ENCODE peak calls at places on chromosomes 7 and 10, in seven cellular contexts. M is SK-N-SH, Q is HepG2, T is H1, Z is HCT116, V is K562, C is GM12878. F is an unnamed sample.

GRCh38 chr10:71584902-71585578 is 134.5 kb downstream of the C10orf105 start:
- DNase-seq in C (no peak), Q (no peak), V (no peak), Z (no peak), M (no peak), T (no peak), F (no peak)

GRCh38 chr7:78254397-78255055 is 456.0 kb downstream of the PHTF2 start:
- DNase-seq in Z (no peak), V (no peak), T (no peak), C (no peak), M (no peak), Q (no peak), F (no peak)

GRCh38 chr10:121667948-121668335 is 69.7 kb upstream of the FGFR2 start:
- DNase-seq in V (no peak), Q (no peak), Z (no peak), T (no peak), M (no peak), C (no peak), F (no peak)

GRCh38 chr7:151506901-151507382 is 12.8 kb downstream of the RHEB start:
- DNase-seq in T (no peak), C (no peak), V (peak; percentile 63), M (peak; percentile 45), Q (no peak), Z (no peak), F (no peak)

GRCh38 chr10:43210556-43210955 is 56.3 kb downstream of the RASGEF1A start:
- DNase-seq in M (no peak), Q (no peak), T (no peak), C (no peak), Z (no peak), V (no peak), F (no peak)

GRCh38 chr10:117165557-117166419 is 27.7 kb upstream of the VAX1 start:
- DNase-seq in C (no peak), V (peak; percentile 38), Q (no peak), M (peak; percentile 89), Z (peak; percentile 33), T (peak; percentile 87), F (peak; percentile 50)

GRCh38 chr7:126727930-126728331 is 524.8 kb downstream of the GRM8 start:
- DNase-seq in Q (no peak), Z (no peak), M (no peak), V (peak; percentile 19), C (no peak), T (no peak), F (no peak)

GRCh38 chr10:87092356-87092860 is 2.2 kb downstream of the GLUD1 start:
- DNase-seq in T (no peak), Z (no peak), V (no peak), M (no peak), Q (no peak), C (no peak), F (no peak)

GRCh38 chr7:39824801-39825200 is 125.3 kb upstream of the CDK13 start:
- DNase-seq in T (no peak), V (no peak), M (no peak), C (no peak), Z (no peak), Q (no peak), F (no peak)

GRCh38 chr7:1662101-1662500 is 8.0 kb upstream of the ELFN1 start:
- DNase-seq in Q (peak; percentile 14), V (peak; percentile 47), M (peak; percentile 10), C (no peak), T (peak; percentile 41), Z (no peak), F (no peak)

GRCh38 chr10:127044191-127044590 is 139.0 kb downstream of the DOCK1 start:
- DNase-seq in V (no peak), C (no peak), M (no peak), Q (no peak), T (no peak), Z (no peak), F (peak; percentile 40)

GRCh38 chr10:120188950-120189349 is 268.1 kb upstream of the PLPP4 start:
- DNase-seq in V (no peak), Q (no peak), C (no peak), M (no peak), T (no peak), Z (no peak), F (no peak)

GRCh38 chr10:8396675-8397074 is 342.2 kb downstream of the GATA3 start:
- DNase-seq in T (no peak), Z (no peak), C (no peak), M (no peak), V (no peak), Q (no peak), F (no peak)

GRCh38 chr10:34540492-34540891 is 274.6 kb downstream of the PARD3 start:
- DNase-seq in T (no peak), V (no peak), M (no peak), Z (no peak), C (no peak), Q (no peak), F (no peak)

GRCh38 chr10:80545258-80545881 is 7.7 kb downstream of the SH2D4B start:
- DNase-seq in V (no peak), T (peak; percentile 16), C (no peak), Z (no peak), Q (no peak), M (no peak), F (no peak)

GRCh38 chr10:103192451-103193106 is 493 bp downstream of the NT5C2 start:
- DNase-seq in C (no peak), V (no peak), Z (peak; percentile 55), Q (peak; percentile 72), M (peak; percentile 67), T (peak; percentile 77), F (peak; percentile 75)

GRCh38 chr7:131250331-131250730 is 77.3 kb upstream of the MKLN1 start:
- DNase-seq in V (no peak), Q (no peak), M (no peak), T (no peak), C (no peak), Z (no peak), F (no peak)

DNA sequence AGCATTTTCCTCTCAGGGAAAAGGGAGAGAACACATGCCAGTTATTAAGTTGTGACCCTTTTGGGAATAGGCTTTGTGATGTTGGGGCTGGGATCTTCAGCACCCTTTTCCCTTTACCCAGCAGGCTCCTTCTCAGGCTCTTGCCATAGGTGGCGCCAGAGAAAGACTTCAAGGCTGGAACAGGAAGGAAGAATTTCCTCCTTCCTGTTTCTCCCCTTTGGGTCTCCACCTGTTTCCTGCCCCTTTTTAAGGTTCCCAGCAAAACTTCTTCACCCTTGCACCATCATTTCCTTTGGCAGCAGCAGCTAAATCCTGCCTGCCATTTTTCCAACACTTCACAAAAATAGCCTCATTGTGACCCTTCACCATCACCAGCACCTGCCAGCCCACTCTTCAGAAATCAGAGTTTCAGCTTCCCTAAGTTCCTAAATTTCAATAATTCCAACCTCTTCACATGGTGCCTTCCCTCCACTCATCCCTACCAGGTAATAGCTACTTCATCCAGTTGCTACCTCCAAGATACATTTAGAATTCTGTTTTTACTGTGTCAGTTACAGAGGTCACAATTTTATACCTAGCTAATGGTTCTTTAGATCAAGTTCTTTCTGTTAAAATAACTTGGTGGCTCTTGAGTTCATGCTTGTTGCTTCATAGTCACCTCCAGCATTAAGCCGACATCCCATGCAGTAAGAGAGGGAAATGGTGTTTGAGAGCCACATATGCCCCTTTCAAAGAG is 22.4 kb upstream of the FOXK1 start:
- DNase-seq in Q (no peak), T (no peak), C (no peak), M (no peak), V (no peak), Z (peak; percentile 43), F (no peak)
- TF ChIP-seq JUND in Q (no peak), T (no peak), C (no peak), M (no peak), V (no peak), Z (no peak), F (no peak)

GRCh38 chr7:148286150-148286549 is 304.4 kb upstream of the C7orf33 start:
- DNase-seq in T (no peak), Z (no peak), C (no peak), Q (peak; percentile 44), V (no peak), M (peak; percentile 65), F (peak; percentile 5)
- TF ChIP-seq JUND in T (no peak), Z (no peak), C (no peak), Q (no peak), V (no peak), M (no peak), F (no peak)

DNA sequence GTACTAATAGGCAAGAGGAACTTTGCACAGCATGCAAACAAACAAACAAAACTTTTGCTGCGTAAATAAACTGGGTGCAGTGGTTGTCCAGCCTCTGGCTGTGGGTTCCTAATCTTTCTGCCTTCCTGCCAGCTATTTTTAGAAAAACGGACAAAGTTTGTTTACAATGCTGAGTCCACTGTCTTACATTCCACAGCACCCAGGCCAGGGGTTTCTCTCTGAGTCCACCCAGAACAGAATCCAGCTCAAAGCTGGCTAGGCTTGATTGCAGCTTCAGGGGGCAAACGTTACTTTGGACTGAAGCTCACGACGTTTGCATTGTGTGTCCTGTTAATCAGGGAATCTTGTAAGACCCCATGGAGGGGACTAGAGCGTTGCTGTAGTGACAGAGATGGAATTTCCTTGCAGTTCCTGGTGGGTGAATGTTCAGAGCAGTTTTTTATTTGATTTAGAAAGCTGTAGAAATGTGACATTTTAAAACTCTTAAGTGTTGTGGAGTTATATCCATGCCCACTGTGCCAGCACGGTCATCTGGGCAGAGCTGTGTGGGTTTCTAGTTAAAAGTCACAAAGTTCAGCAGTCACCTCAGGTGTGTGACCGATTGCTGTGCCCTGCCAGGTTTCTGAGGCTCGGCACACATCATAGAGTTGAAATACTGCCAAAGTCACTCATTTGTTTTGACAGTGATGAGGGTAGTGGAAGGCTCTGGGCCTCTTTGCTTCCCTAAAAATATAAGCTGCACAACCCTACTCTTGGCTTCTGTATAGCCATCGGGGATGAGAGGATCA is 246.9 kb downstream of the STK31 start:
- DNase-seq in C (no peak), M (no peak), T (no peak), Q (peak; percentile 40), Z (no peak), V (no peak), F (no peak)
- TF ChIP-seq JUND in C (no peak), M (no peak), T (no peak), Q (no peak), Z (no peak), V (no peak), F (no peak)

DNA sequence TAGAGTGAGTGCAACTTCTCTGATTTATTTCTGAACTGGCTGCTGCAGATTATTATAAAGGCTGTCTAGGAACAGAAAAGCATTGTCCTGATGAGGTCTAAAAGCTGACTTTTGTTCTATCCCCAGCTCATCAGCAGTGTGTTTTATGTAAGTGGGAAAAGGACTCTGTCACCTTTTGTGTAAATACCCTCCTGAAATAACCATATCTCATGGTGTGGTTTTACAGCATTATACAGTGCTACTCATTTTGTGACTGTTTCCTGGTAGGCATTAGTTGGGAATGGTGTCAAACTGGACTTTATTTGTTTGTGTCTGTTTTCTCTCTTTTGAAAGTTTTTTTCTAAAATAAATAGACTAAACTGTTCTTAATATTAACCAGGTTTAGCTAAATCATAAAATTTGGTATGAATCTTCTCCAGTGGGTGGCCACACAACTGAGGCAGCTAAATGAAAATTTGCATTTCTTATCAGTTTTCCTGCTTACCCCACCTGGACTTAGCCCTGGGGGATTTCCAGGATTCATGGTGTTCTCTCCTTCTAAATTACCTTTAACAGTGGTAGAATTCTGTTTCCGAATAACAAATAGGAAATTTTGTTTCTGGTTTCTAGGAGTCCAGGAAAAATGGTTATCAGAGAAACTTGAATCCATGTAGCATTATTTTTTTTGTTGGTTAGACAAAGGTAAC is 140.9 kb downstream of the LHFPL3 start:
- DNase-seq in Q (no peak), V (no peak), C (no peak), T (no peak), M (no peak), Z (no peak), F (no peak)
- TF ChIP-seq JUND in Q (no peak), V (no peak), C (no peak), T (no peak), M (no peak), Z (no peak), F (no peak)

GRCh38 chr7:92613214-92613613 is 23.0 kb upstream of the FAM133B start:
- DNase-seq in Z (no peak), C (no peak), T (no peak), M (no peak), V (no peak), Q (no peak), F (no peak)
- TF ChIP-seq JUND in Z (no peak), C (no peak), T (no peak), M (no peak), V (no peak), Q (no peak), F (no peak)

F was measured in T47D.